ENCODE peak calls at places on chromosome 17, in five cellular contexts. O is heart right ventricle; Z is foreskin fibroblast; L is upper lobe of right lung; D is activated T-cell treated with anti-CD3 and anti-CD28 coated beads, Interleukin-2, amount 50 U/mL, for 4 hours. C is an unnamed sample.
A peak's percentile ranks its signal among the peaks of the same experiment; 100 is the strongest.

GRCh38 chr17:56629450-56630187 is 36.1 kb downstream of the NOG start:
- DNase-seq in O (no peak), Z (peak; percentile 9), L (no peak), D (no peak), C (no peak)

GRCh38 chr17:2040219-2040827 is 1.5 kb upstream of the OVCA2 start:
- DNase-seq in O (no peak), Z (no peak), L (no peak), D (no peak), C (no peak)

GRCh38 chr17:42402121-42402516 is 13.9 kb upstream of the STAT3 start:
- DNase-seq in O (no peak), Z (no peak), L (no peak), D (no peak), C (no peak)

GRCh38 chr17:73973881-73974409 is 229.5 kb upstream of the RPL38 start:
- DNase-seq in O (no peak), Z (no peak), L (peak; percentile 33), D (no peak), C (no peak)

GRCh38 chr17:43367588-43368242 is 31.1 kb upstream of the ARL4D start:
- DNase-seq in O (no peak), Z (peak; percentile 89), L (no peak), D (no peak), C (no peak)

GRCh38 chr17:4186244-4186920 is 43.4 kb downstream of the CYB5D2 start:
- DNase-seq in O (no peak), Z (no peak), L (peak; percentile 9), D (no peak), C (no peak)

GRCh38 chr17:19720631-19721426 is 4.4 kb upstream of the SLC47A2 start:
- DNase-seq in O (no peak), Z (no peak), L (peak; percentile 61), D (peak; percentile 3), C (no peak)

GRCh38 chr17:6240001-6240400 is 169.8 kb downstream of the WSCD1 start:
- DNase-seq in O (no peak), Z (no peak), L (no peak), D (no peak), C (no peak)

GRCh38 chr17:35804658-35805192 is 4.6 kb upstream of the TAF15 start:
- DNase-seq in O (no peak), Z (peak; percentile 79), L (no peak), D (peak; percentile 12), C (peak; percentile 71)

GRCh38 chr17:2028737-2029136 is 1.2 kb upstream of the DPH1 start:
- DNase-seq in O (no peak), Z (no peak), L (no peak), D (no peak), C (no peak)

GRCh38 chr17:40564883-40565744 is at the start of gene CCR7:
- DNase-seq in O (no peak), Z (no peak), L (peak; percentile 45), D (peak; percentile 76), C (no peak)

GRCh38 chr17:76376318-76377133 is 7.9 kb upstream of the SPHK1 start:
- DNase-seq in O (peak; percentile 25), Z (no peak), L (no peak), D (no peak), C (no peak)

GRCh38 chr17:59026176-59026939 is 80.3 kb downstream of the TRIM37 start:
- DNase-seq in O (no peak), Z (no peak), L (no peak), D (no peak), C (no peak)

GRCh38 chr17:41651625-41652460 is 27.5 kb upstream of the KRT17 start:
- DNase-seq in O (no peak), Z (no peak), L (peak; percentile 92), D (no peak), C (peak; percentile 90)

GRCh38 chr17:54494731-54495715 is 405.6 kb upstream of the TOM1L1 start:
- DNase-seq in O (no peak), Z (no peak), L (no peak), D (no peak), C (no peak)

GRCh38 chr17:66540131-66540781 is 237.8 kb downstream of the PRKCA start:
- DNase-seq in O (peak; percentile 27), Z (peak; percentile 79), L (no peak), D (no peak), C (no peak)

GRCh38 chr17:74244543-74244942 is 29.5 kb upstream of the DNAI2 start:
- DNase-seq in O (no peak), Z (no peak), L (no peak), D (no peak), C (no peak)

GRCh38 chr17:19554393-19554792 is 20.7 kb downstream of the SLC47A1 start:
- DNase-seq in O (no peak), Z (peak; percentile 20), L (no peak), D (no peak), C (no peak)

C was measured in mucosa of gallbladder.